ENCODE peak calls at places on chromosomes 6 and 20, in four cellular contexts. One of them, this sample, is unnamed.
A peak's percentile ranks its signal among the peaks of the same experiment; 100 is the strongest.

GRCh38 chr6:166584813-166585429 is 1.6 kb downstream of the RAMACL start:
- DNase-seq in HEK293T: no peak
- DNase-seq in GM12878: no peak
- DNase-seq in K562: no peak
- DNase-seq in this sample: no peak

GRCh38 chr20:50528804-50529351 is 18.7 kb downstream of the PTPN1 start:
- DNase-seq in HEK293T: no peak
- DNase-seq in GM12878: no peak
- DNase-seq in K562: no peak
- DNase-seq in this sample: no peak

GRCh38 chr20:23562721-23563342 is 5.5 kb downstream of the CST9L start:
- DNase-seq in HEK293T: no peak
- DNase-seq in GM12878: no peak
- DNase-seq in K562: no peak
- DNase-seq in this sample: no peak

GRCh38 chr6:20483902-20484497 is 50.3 kb upstream of the CDKAL1 start:
- DNase-seq in HEK293T: no peak
- DNase-seq in GM12878: no peak
- DNase-seq in K562: no peak
- DNase-seq in this sample: no peak

GRCh38 chr6:32329141-32329540 is 42.6 kb downstream of the TSBP1 start:
- DNase-seq in HEK293T: no peak
- DNase-seq in GM12878: no peak
- DNase-seq in K562: no peak
- DNase-seq in this sample: no peak

GRCh38 chr20:32480361-32481199 is 104.6 kb downstream of the NOL4L start:
- DNase-seq in HEK293T: no peak
- DNase-seq in GM12878: no peak
- DNase-seq in K562: no peak
- DNase-seq in this sample: no peak

GRCh38 chr6:63448229-63448628 is 124.1 kb upstream of the LOC128125822 start:
- DNase-seq in HEK293T: no peak
- DNase-seq in GM12878: no peak
- DNase-seq in K562: no peak
- DNase-seq in this sample: peak; percentile 36

GRCh38 chr6:142218441-142218840 is 71.4 kb downstream of the VTA1 start:
- DNase-seq in HEK293T: no peak
- DNase-seq in GM12878: no peak
- DNase-seq in K562: no peak
- DNase-seq in this sample: no peak

GRCh38 chr20:6636209-6637159 is 131.0 kb upstream of the BMP2 start:
- DNase-seq in HEK293T: peak; percentile 33
- DNase-seq in GM12878: no peak
- DNase-seq in K562: no peak
- DNase-seq in this sample: peak; percentile 63

GRCh38 chr6:46642928-46643751 is 9.5 kb downstream of the CYP39A1 start:
- DNase-seq in HEK293T: no peak
- DNase-seq in GM12878: no peak
- DNase-seq in K562: no peak
- DNase-seq in this sample: no peak

GRCh38 chr6:105045546-105045945 is 88.6 kb downstream of the LIN28B start:
- DNase-seq in HEK293T: no peak
- DNase-seq in GM12878: no peak
- DNase-seq in K562: no peak
- DNase-seq in this sample: peak; percentile 77
- TF ChIP-seq FOXK2 in HEK293T: no peak
- TF ChIP-seq FOXK2 in GM12878: no peak
- TF ChIP-seq FOXK2 in K562: no peak
- TF ChIP-seq FOXK2 in this sample: no peak

GRCh38 chr20:5511082-5511481 is 194.3 kb upstream of the PROKR2 start:
- DNase-seq in HEK293T: no peak
- DNase-seq in GM12878: no peak
- DNase-seq in K562: no peak
- DNase-seq in this sample: no peak

GRCh38 chr20:5511505-5511904 is 194.8 kb upstream of the PROKR2 start:
- DNase-seq in HEK293T: no peak
- DNase-seq in GM12878: no peak
- DNase-seq in K562: no peak
- DNase-seq in this sample: no peak

GRCh38 chr20:5509803-5510202 is 193.0 kb upstream of the PROKR2 start:
- DNase-seq in HEK293T: no peak
- DNase-seq in GM12878: no peak
- DNase-seq in K562: no peak
- DNase-seq in this sample: no peak

GRCh38 chr20:5510446-5510845 is 193.7 kb upstream of the PROKR2 start:
- DNase-seq in HEK293T: no peak
- DNase-seq in GM12878: no peak
- DNase-seq in K562: no peak
- DNase-seq in this sample: no peak

DNA sequence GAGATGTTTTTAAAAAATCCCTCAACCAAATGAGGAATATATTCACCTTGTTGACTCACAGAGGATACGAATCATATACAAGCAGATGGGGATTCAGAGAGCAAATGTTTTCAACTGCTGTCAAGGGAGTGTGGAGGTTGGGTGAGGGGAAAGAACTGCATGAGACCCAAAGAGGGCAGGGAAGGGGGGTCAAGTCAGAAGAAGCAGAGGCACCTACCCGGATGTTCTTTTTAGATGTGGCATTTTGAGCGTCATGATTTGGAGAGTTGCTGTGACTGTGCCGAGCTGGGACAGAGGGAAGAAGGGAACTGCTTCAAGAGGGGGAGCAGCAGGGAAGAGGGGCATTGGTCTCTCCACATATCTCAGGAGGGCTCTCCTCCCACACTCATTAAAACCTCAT is 191.3 kb upstream of the PROKR2 start:
- DNase-seq in HEK293T: no peak
- DNase-seq in GM12878: no peak
- DNase-seq in K562: no peak
- DNase-seq in this sample: no peak
- TF ChIP-seq FOXK2 in HEK293T: no peak
- TF ChIP-seq FOXK2 in GM12878: no peak
- TF ChIP-seq FOXK2 in K562: no peak
- TF ChIP-seq FOXK2 in this sample: no peak

DNA sequence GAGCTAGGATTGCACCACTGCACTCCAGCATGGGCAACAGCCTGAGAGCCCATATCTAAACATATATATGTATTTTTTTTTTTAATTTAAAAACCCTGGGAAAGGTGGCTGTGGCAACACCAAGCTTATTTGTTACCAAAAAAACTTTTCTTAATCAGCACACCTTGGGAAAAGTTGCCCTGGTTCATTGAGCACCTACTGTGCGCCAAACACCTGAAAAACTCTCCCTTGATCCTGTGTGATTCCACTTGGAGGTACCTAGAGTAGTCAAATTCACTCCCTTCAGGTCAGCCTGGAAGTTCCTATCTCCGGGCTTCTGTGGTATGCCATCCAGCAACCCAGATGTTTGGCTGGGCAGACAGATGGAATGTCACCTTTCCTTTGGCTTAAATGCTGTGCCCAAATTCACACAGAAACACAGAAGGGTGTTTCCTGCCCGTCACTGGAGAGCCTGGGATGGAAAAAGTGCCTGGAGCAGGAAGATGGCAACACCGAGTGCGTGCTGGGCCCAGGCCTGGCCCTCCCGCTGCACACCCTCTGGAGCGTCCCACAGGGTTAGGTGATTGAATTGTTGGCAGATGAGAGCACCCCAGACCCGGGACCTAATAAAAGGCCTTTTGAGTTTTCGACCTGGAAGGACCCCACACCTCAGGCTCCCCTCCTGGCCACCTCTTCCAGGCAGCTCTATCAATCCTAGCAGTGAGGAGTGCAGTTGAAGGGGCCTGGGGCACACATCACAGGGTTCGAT is 337.5 kb downstream of the ZFAND3 start:
- DNase-seq in HEK293T: no peak
- DNase-seq in GM12878: no peak
- DNase-seq in K562: no peak
- DNase-seq in this sample: no peak
- TF ChIP-seq FOXK2 in HEK293T: no peak
- TF ChIP-seq FOXK2 in GM12878: no peak
- TF ChIP-seq FOXK2 in K562: no peak
- TF ChIP-seq FOXK2 in this sample: no peak

GRCh38 chr6:1625926-1626413 is 16.3 kb downstream of the FOXC1 start:
- DNase-seq in HEK293T: no peak
- DNase-seq in GM12878: no peak
- DNase-seq in K562: no peak
- DNase-seq in this sample: no peak

GRCh38 chr6:1625352-1625773 is 15.6 kb downstream of the FOXC1 start:
- DNase-seq in HEK293T: no peak
- DNase-seq in GM12878: no peak
- DNase-seq in K562: no peak
- DNase-seq in this sample: no peak

GRCh38 chr6:1624848-1625341 is 15.2 kb downstream of the FOXC1 start:
- DNase-seq in HEK293T: no peak
- DNase-seq in GM12878: no peak
- DNase-seq in K562: no peak
- DNase-seq in this sample: no peak

GRCh38 chr6:1627884-1628550 is 18.3 kb downstream of the FOXC1 start:
- DNase-seq in HEK293T: no peak
- DNase-seq in GM12878: no peak
- DNase-seq in K562: no peak
- DNase-seq in this sample: no peak

DNA sequence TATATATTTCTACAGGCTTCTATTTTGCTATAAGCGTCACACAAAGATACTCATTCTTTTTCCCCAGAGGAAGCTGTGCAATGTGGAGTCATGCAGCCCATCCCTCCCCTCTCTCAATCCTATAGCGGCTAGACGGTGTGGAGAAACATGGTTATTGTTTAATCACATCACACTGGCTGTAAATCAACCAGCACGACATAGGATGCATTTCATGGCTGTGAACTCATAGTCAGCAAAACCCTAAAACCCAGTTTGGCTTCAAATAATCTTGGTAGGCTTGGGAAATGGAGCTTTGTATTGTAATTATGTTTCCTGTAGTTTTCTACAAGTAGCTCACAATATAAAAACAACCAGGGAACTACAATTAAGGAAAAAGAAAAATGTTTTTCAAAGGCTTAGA is 16.8 kb downstream of the FOXC1 start:
- DNase-seq in HEK293T: no peak
- DNase-seq in GM12878: no peak
- DNase-seq in K562: no peak
- DNase-seq in this sample: no peak
- TF ChIP-seq FOXK2 in HEK293T: no peak
- TF ChIP-seq FOXK2 in GM12878: no peak
- TF ChIP-seq FOXK2 in K562: no peak
- TF ChIP-seq FOXK2 in this sample: no peak

GRCh38 chr6:18155864-18156396 is 708 bp downstream of the KDM1B start:
- DNase-seq in HEK293T: peak; percentile 65
- DNase-seq in GM12878: peak; percentile 55
- DNase-seq in K562: peak; percentile 68
- DNase-seq in this sample: peak; percentile 85
- TF ChIP-seq FOXK2 in HEK293T: no peak
- TF ChIP-seq FOXK2 in GM12878: no peak
- TF ChIP-seq FOXK2 in K562: no peak
- TF ChIP-seq FOXK2 in this sample: no peak

DNA sequence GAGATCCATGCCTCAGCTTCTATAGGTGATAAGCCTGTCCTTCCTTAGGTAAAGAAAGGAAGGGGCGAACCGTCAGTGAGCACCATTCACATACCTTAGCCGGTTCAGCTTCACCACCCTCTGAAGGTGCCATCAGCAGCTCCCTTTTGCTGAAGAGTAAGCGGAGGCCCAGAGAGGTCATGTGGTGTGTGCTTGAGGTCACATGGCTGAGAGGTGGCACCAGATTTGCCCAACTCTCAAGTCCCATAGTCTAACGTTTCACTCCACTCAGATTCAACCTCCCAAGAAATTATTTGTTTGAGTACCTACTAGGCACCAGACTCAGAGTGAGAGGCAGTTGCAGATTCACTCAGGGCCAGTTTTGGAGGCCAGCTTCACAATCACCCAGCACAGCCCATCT is 18.5 kb upstream of the RSPO4 start:
- DNase-seq in HEK293T: no peak
- DNase-seq in GM12878: no peak
- DNase-seq in K562: no peak
- DNase-seq in this sample: no peak
- TF ChIP-seq FOXK2 in HEK293T: no peak
- TF ChIP-seq FOXK2 in GM12878: no peak
- TF ChIP-seq FOXK2 in K562: no peak
- TF ChIP-seq FOXK2 in this sample: no peak

GRCh38 chr6:52388790-52389189 is 26.8 kb downstream of the PAQR8 start:
- DNase-seq in HEK293T: no peak
- DNase-seq in GM12878: no peak
- DNase-seq in K562: no peak
- DNase-seq in this sample: no peak
- TF ChIP-seq FOXK2 in HEK293T: no peak
- TF ChIP-seq FOXK2 in GM12878: no peak
- TF ChIP-seq FOXK2 in K562: no peak
- TF ChIP-seq FOXK2 in this sample: no peak

DNA sequence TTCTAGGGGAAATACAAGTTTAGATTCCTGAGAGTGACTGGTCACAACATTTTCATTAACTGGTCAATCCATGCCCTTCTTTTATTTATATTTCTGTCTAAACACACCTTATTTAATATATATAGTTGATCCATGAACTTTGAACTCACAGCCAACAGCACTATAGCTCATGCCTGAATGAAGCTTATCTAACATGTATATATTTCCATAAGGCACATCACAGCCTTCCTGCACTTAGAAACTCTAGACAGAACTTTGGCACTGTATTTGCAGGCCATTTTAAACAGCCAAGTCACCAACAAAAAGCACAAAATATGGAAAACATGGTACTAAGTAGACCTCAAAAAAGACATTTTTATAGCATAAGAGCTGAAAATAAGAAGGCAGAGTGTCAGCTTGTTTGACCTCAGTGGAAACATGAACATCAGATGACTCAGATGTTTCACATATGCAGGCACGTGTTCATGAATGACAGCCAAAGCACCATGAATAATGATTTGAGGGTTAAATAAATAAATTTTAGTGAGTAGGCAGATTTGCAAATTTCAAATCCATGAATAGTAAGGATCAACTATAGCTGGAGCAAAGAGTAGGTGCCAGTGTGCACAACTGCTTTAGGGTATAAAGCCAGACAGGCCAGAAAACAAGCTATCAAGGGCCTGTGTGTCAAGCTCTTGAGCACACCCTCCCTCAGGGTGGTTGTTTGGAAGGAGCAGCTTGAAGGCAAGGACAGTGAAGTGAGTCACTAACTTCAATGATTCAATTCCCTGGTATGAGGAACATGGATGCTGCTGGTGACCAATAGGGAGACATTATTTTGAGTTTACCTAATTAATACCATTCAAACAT is 88.9 kb upstream of the NT5E start:
- DNase-seq in HEK293T: no peak
- DNase-seq in GM12878: no peak
- DNase-seq in K562: no peak
- DNase-seq in this sample: peak; percentile 43
- TF ChIP-seq FOXK2 in HEK293T: no peak
- TF ChIP-seq FOXK2 in GM12878: no peak
- TF ChIP-seq FOXK2 in K562: no peak
- TF ChIP-seq FOXK2 in this sample: no peak

GRCh38 chr6:2412731-2413130 is 167.3 kb upstream of the GMDS start:
- DNase-seq in HEK293T: no peak
- DNase-seq in GM12878: no peak
- DNase-seq in K562: no peak
- DNase-seq in this sample: no peak
- TF ChIP-seq FOXK2 in HEK293T: no peak
- TF ChIP-seq FOXK2 in GM12878: no peak
- TF ChIP-seq FOXK2 in K562: no peak
- TF ChIP-seq FOXK2 in this sample: no peak